ENCODE peak calls at places on chromosome 16, in four cellular contexts. One of them, this sample, is unnamed.

GRCh38 chr16:2035431-2036199 is 8.9 kb downstream of the NHERF2 start:
- DNase-seq in right atrium auricular region: no peak
- DNase-seq in IMR-90: peak
- DNase-seq in K562: no peak
- DNase-seq in this sample: peak

GRCh38 chr16:10966129-10966528 is 21.8 kb downstream of the CLEC16A start:
- DNase-seq in right atrium auricular region: no peak
- DNase-seq in K562: no peak
- DNase-seq in IMR-90: no peak
- DNase-seq in this sample: no peak

GRCh38 chr16:56331399-56331798 is 93.9 kb downstream of the AMFR start:
- DNase-seq in K562: no peak
- DNase-seq in IMR-90: no peak
- DNase-seq in right atrium auricular region: no peak
- DNase-seq in this sample: no peak

GRCh38 chr16:49409121-49409520 is 35.5 kb downstream of the C16orf78 start:
- DNase-seq in right atrium auricular region: no peak
- DNase-seq in K562: no peak
- DNase-seq in IMR-90: no peak
- DNase-seq in this sample: no peak

GRCh38 chr16:27449434-27450188 is 47.6 kb downstream of the IL21R start:
- DNase-seq in K562: no peak
- DNase-seq in IMR-90: no peak
- DNase-seq in right atrium auricular region: no peak
- DNase-seq in this sample: no peak

GRCh38 chr16:80084614-80085013 is 456.2 kb upstream of the DYNLRB2 start:
- DNase-seq in IMR-90: no peak
- DNase-seq in right atrium auricular region: peak
- DNase-seq in K562: peak
- DNase-seq in this sample: peak

GRCh38 chr16:14164916-14165684 is 94.0 kb downstream of the MRTFB start:
- DNase-seq in right atrium auricular region: no peak
- DNase-seq in IMR-90: no peak
- DNase-seq in K562: no peak
- DNase-seq in this sample: no peak

GRCh38 chr16:88809676-88810165 is 2.0 kb downstream of the APRT start:
- DNase-seq in right atrium auricular region: no peak
- DNase-seq in IMR-90: no peak
- DNase-seq in K562: no peak
- DNase-seq in this sample: no peak

GRCh38 chr16:724188-725040 is 1.8 kb downstream of the CCDC78 start:
- DNase-seq in right atrium auricular region: no peak
- DNase-seq in K562: no peak
- DNase-seq in IMR-90: no peak
- DNase-seq in this sample: no peak
- TF ChIP-seq CTCF in right atrium auricular region: no peak
- TF ChIP-seq CTCF in K562: no peak
- TF ChIP-seq CTCF in IMR-90: no peak
- TF ChIP-seq CTCF in this sample: no peak

DNA sequence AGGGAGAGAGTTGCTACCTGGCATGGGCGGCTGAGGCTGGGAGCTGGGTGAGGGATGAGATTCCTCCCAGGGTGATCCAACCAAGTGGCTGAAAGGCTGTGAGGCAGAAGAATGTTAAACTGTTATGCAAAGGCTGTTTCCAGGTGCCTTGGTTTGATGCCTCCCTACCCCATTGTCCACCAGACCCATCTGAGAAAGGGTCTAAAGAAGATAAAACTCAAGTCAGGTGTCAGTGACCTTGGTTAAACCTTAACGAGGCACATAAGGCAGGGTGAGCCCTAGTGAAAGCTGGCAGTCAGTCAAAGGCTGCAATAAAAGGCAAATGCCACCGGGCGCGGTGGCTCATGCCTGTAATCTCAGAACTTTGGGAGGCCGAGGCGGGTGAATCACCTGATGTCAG is 23.8 kb downstream of the LDHD start:
- DNase-seq in K562: no peak
- DNase-seq in IMR-90: no peak
- DNase-seq in right atrium auricular region: no peak
- DNase-seq in this sample: no peak
- H3K4me3 ChIP-seq in K562: no peak
- H3K4me3 ChIP-seq in IMR-90: no peak
- H3K4me3 ChIP-seq in right atrium auricular region: no peak
- H3K4me3 ChIP-seq in this sample: no peak

DNA sequence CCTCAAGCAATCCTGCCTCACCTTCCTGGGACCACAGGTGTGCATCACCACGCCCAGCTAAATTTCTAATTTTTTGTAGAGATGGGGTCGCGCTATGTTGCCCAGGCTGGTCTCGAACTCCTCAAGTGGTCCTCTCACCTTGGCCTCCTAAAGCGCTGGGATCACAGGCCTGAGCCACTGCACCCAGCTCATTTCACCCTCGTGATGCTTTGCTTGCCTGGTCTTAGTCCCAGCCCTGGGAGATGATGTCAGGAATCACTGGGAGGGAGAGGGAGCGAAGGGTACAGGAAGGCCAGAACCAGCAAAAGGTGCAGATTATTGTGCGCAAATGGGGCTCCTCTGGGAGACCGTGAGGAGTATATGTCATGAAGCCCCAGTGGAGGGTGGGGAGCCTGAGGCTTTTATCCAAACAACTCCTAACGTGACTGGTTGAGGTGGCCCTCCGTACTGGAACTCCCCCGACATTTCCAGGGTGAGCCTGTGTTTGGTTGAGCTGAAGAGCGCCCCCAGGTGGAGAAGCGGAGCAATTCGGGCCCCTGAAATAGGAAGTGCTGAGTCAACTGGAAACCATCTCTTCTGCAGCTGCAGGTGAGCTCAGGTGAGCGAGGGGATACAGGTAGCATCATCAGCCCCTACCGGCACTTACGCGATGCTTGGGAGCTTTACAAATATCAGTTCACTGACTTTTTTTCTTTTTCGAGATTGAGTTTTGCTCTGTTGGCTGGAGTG is 41.2 kb upstream of the HAPSTR1 start:
- DNase-seq in IMR-90: peak
- DNase-seq in right atrium auricular region: no peak
- DNase-seq in K562: peak
- DNase-seq in this sample: no peak
- TF ChIP-seq CTCF in IMR-90: peak
- TF ChIP-seq CTCF in right atrium auricular region: peak
- TF ChIP-seq CTCF in K562: peak
- TF ChIP-seq CTCF in this sample: peak

GRCh38 chr16:86911311-86911999 is 333.1 kb downstream of the FOXL1 start:
- DNase-seq in IMR-90: no peak
- DNase-seq in right atrium auricular region: no peak
- DNase-seq in K562: no peak
- DNase-seq in this sample: no peak

GRCh38 chr16:86909359-86910145 is 331.2 kb downstream of the FOXL1 start:
- DNase-seq in right atrium auricular region: no peak
- DNase-seq in IMR-90: no peak
- DNase-seq in K562: no peak
- DNase-seq in this sample: no peak

GRCh38 chr16:86910821-86911220 is 332.5 kb downstream of the FOXL1 start:
- DNase-seq in IMR-90: no peak
- DNase-seq in K562: no peak
- DNase-seq in right atrium auricular region: no peak
- DNase-seq in this sample: no peak

GRCh38 chr16:86913886-86914285 is 335.5 kb downstream of the FOXL1 start:
- DNase-seq in IMR-90: no peak
- DNase-seq in right atrium auricular region: no peak
- DNase-seq in K562: no peak
- DNase-seq in this sample: no peak

GRCh38 chr16:86910146-86910805 is 331.9 kb downstream of the FOXL1 start:
- DNase-seq in K562: no peak
- DNase-seq in right atrium auricular region: no peak
- DNase-seq in IMR-90: no peak
- DNase-seq in this sample: no peak
- H3K4me3 ChIP-seq in K562: no peak
- H3K4me3 ChIP-seq in right atrium auricular region: no peak
- H3K4me3 ChIP-seq in IMR-90: no peak
- H3K4me3 ChIP-seq in this sample: no peak

DNA sequence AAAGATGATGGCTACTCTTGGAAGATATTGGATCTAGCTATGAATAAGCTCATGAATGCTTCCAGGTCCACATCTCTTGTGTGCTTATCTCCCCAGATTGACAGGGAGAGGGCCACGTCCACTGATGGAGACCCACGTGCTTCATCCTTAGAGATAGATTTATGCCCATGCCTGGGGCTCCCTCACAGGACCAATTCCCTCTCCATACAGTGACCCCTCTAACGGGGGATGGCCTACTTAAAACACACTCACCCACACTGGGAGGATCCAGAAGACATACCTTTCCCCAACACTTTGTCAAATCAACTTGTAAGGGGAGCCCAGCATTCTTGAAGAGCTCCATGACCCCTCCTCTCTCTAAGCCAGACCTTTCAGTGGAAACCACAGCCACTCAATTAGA is 169.7 kb upstream of the CDH5 start:
- DNase-seq in right atrium auricular region: no peak
- DNase-seq in IMR-90: no peak
- DNase-seq in K562: no peak
- DNase-seq in this sample: no peak
- TF ChIP-seq CTCF in right atrium auricular region: no peak
- TF ChIP-seq CTCF in IMR-90: no peak
- TF ChIP-seq CTCF in K562: no peak
- TF ChIP-seq CTCF in this sample: no peak

GRCh38 chr16:66427871-66428681 is 981 bp downstream of the BEAN1 start:
- DNase-seq in K562: no peak
- DNase-seq in IMR-90: no peak
- DNase-seq in right atrium auricular region: no peak
- DNase-seq in this sample: no peak
- H3K4me3 ChIP-seq in K562: no peak
- H3K4me3 ChIP-seq in IMR-90: no peak
- H3K4me3 ChIP-seq in right atrium auricular region: peak
- H3K4me3 ChIP-seq in this sample: peak

DNA sequence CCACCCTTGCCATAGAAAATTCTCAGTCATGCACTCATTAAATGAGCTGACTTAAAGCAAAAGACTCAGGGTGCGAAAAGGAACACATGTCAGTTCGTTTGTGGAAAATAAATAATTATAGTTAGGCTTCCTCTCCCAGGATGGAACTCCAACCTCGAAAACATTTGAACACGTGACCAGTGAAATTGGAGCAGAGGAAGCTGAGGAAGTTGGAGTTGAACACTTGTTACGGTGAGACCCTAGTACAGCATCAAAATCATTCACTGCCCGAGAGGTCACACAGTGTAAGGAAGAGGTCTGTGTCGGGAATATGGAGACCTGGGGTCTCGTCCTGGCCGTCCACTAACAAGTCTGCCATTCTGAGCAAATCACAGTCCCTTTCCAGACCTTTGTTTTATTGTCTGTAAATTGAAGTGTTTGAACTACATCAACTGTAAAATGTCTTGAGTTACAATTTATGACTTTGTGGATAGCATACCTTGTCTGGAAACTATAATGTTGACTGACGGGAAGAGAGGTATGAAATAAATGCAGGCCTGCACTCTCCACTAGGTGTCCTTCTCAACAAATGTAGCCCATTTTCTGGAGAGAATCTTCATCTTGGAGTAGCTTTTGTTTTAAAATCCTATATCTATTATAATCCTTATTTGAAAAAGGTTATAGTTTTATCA is 7.7 kb downstream of the PSMD7 start:
- DNase-seq in right atrium auricular region: no peak
- DNase-seq in IMR-90: no peak
- DNase-seq in K562: no peak
- DNase-seq in this sample: no peak
- TF ChIP-seq CTCF in right atrium auricular region: peak
- TF ChIP-seq CTCF in IMR-90: peak
- TF ChIP-seq CTCF in K562: peak
- TF ChIP-seq CTCF in this sample: peak

DNA sequence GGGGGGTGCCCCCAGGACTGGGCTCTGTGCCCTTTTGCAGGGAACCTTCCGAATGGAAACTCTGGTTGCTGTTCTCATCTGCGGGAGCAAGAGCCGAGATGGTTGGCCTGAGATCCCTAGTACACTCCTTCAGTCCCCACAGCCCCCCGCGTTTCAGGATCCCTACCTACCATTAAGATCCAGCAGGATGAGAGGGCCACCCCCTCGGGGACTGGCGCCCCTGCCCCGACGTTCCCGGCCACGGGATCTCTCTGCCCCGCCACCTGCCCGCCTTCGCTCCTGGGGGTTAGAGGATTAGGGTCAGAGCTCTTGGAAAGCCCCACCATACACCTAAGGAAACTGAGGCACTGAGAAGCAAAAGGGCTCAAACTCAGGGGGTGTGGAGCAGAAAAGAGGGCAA is 1.2 kb downstream of the BCL7C start:
- DNase-seq in K562: no peak
- DNase-seq in IMR-90: no peak
- DNase-seq in right atrium auricular region: no peak
- DNase-seq in this sample: no peak
- H3K4me3 ChIP-seq in K562: peak
- H3K4me3 ChIP-seq in IMR-90: peak
- H3K4me3 ChIP-seq in right atrium auricular region: peak
- H3K4me3 ChIP-seq in this sample: no peak